ENCODE peak calls at places on chromosomes 2 and 18, in six cellular contexts. B is uterus; Q is dorsolateral prefrontal cortex; V is CD8-positive, alpha-beta T cell; U is IMR-90; G is cardiac muscle cell. H is an unnamed sample.

GRCh38 chr2:121095257-121096080 is 189.5 kb downstream of the TFCP2L1 start:
- DNase-seq in B (no peak), Q (peak), V (no peak), U (peak), G (peak), H (no peak)

GRCh38 chr2:144364988-144365738 is 154.8 kb downstream of the ZEB2 start:
- DNase-seq in B (no peak), Q (no peak), V (no peak), U (peak), G (no peak), H (no peak)

GRCh38 chr2:96869281-96869823 is 528 bp downstream of the SEMA4C start:
- DNase-seq in B (peak), Q (no peak), V (no peak), U (peak), G (peak), H (no peak)

GRCh38 chr2:236250286-236250685 is 13.9 kb downstream of the ASB18 start:
- DNase-seq in B (no peak), Q (no peak), V (no peak), U (no peak), G (no peak), H (no peak)

GRCh38 chr18:2846638-2847340 is at the start of gene EMILIN2:
- DNase-seq in B (peak), Q (no peak), V (peak), U (peak), G (peak), H (no peak)

GRCh38 chr2:241858206-241859016 is at the start of gene PDCD1:
- DNase-seq in B (peak), Q (no peak), V (peak), U (no peak), G (no peak), H (no peak)

GRCh38 chr2:91477731-91478672 is 2786.5 kb downstream of the RPIA start:
- DNase-seq in B (no peak), Q (peak), V (peak), U (no peak), G (peak), H (no peak)

GRCh38 chr2:71534786-71535185 is 81.4 kb downstream of the DYSF start:
- DNase-seq in B (no peak), Q (no peak), V (no peak), U (no peak), G (no peak), H (no peak)

GRCh38 chr18:74334242-74334893 is 18.7 kb downstream of the C18orf63 start:
- DNase-seq in B (no peak), Q (no peak), V (no peak), U (no peak), G (no peak), H (no peak)

GRCh38 chr2:195411219-195411687 is 245.8 kb upstream of the SLC39A10 start:
- DNase-seq in B (no peak), Q (no peak), V (no peak), U (peak), G (peak), H (no peak)

GRCh38 chr2:142875642-142876041 is 1.8 kb upstream of the KYNU start:
- DNase-seq in B (no peak), Q (no peak), V (no peak), U (peak), G (no peak), H (peak)

GRCh38 chr2:56239437-56239836 is 55.6 kb downstream of the CCDC85A start:
- DNase-seq in B (no peak), Q (no peak), V (no peak), U (peak), G (no peak), H (no peak)

GRCh38 chr18:26593365-26594320 is 45.3 kb upstream of the KCTD1 start:
- DNase-seq in B (no peak), Q (no peak), V (no peak), U (no peak), G (no peak), H (no peak)

GRCh38 chr2:200765139-200765951 is 46.4 kb upstream of the BZW1 start:
- DNase-seq in B (no peak), Q (no peak), V (no peak), U (peak), G (peak), H (peak)

GRCh38 chr2:230982126-230982525 is 13.8 kb upstream of the SPATA3 start:
- DNase-seq in B (no peak), Q (no peak), V (no peak), U (no peak), G (no peak), H (no peak)

GRCh38 chr2:51662187-51662586 is 630.3 kb upstream of the NRXN1 start:
- DNase-seq in B (no peak), Q (no peak), V (no peak), U (no peak), G (no peak), H (no peak)

DNA sequence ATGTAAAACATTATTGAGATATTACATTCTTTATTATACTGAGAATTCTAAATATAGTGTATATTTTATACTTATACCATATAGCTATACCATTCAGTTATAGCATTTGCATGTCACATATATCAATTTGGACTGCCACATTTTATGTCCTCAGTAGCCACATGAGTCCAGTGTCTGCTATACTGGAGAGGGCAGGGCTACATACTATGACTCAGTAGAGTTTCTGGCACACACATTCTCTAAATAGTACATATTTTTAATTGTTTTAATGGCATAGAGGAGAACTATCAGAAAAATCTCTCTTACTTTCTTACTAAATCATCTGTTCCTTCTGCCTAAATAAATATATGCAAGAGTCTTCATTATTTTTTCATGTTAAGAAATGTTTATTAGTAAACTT is 55.4 kb upstream of the COL5A2 start:
- DNase-seq in B (no peak), Q (no peak), V (no peak), U (peak), G (peak), H (no peak)
- H3K27ac ChIP-seq in B (no peak), Q (no peak), V (no peak), U (no peak), G (no peak), H (no peak)

GRCh38 chr2:10007440-10007839 is 35.9 kb upstream of the KLF11 start:
- DNase-seq in B (no peak), Q (no peak), V (no peak), U (peak), G (no peak), H (no peak)

GRCh38 chr2:10007921-10008808 is 35.2 kb upstream of the KLF11 start:
- DNase-seq in B (no peak), Q (no peak), V (no peak), U (no peak), G (no peak), H (no peak)

GRCh38 chr2:10008809-10009176 is 34.6 kb upstream of the KLF11 start:
- DNase-seq in B (no peak), Q (no peak), V (no peak), U (no peak), G (no peak), H (no peak)

GRCh38 chr2:10009271-10009810 is 34.0 kb upstream of the KLF11 start:
- DNase-seq in B (no peak), Q (no peak), V (no peak), U (no peak), G (no peak), H (no peak)

GRCh38 chr2:10009811-10010781 is 33.3 kb upstream of the KLF11 start:
- DNase-seq in B (peak), Q (no peak), V (no peak), U (peak), G (peak), H (no peak)
- H3K27ac ChIP-seq in B (peak), Q (no peak), V (no peak), U (peak), G (no peak), H (no peak)

GRCh38 chr2:188440849-188441248 is 149.2 kb downstream of the GULP1 start:
- DNase-seq in B (no peak), Q (no peak), V (no peak), U (no peak), G (no peak), H (no peak)

GRCh38 chr2:188443207-188443606 is 151.5 kb downstream of the GULP1 start:
- DNase-seq in B (no peak), Q (no peak), V (no peak), U (no peak), G (no peak), H (no peak)

GRCh38 chr2:188439986-188440385 is 148.3 kb downstream of the GULP1 start:
- DNase-seq in B (no peak), Q (no peak), V (no peak), U (no peak), G (no peak), H (no peak)

GRCh38 chr2:188441288-188441947 is 149.7 kb downstream of the GULP1 start:
- DNase-seq in B (no peak), Q (no peak), V (no peak), U (no peak), G (no peak), H (no peak)

DNA sequence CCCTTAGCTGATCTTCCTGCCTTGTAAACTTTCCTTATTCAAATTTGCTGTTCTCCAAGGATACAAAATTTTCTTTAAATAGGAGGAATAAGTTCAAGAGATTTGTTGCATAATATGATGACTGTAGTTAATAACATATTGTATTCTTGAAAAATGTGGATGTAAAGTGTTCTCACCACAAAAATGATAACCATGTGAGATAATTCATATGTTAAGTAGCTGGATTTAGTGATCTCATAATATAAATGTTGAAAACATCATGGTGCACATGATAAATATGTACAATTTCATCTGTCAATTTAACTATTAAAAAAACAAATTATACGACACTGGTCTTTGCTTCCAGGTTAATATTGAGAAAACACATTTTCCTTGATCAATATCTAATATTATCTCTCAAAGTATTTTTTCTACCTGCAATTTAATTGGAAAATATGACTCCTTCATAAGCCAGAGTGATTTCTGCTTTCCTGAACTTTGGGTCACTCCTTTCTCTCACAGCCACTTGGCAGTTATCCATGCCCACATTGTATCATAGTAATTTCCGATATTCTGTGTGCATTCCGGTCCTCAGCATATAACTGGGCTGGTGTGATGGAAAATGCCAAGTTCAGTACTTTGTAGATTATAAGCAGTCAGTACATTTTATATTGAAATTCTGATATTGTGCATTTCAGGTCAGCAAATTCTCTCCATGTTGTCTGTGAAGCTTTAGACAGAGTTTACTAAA is 152.6 kb downstream of the GULP1 start:
- DNase-seq in B (no peak), Q (no peak), V (no peak), U (peak), G (peak), H (no peak)
- H3K27ac ChIP-seq in B (no peak), Q (no peak), V (no peak), U (no peak), G (no peak), H (no peak)

DNA sequence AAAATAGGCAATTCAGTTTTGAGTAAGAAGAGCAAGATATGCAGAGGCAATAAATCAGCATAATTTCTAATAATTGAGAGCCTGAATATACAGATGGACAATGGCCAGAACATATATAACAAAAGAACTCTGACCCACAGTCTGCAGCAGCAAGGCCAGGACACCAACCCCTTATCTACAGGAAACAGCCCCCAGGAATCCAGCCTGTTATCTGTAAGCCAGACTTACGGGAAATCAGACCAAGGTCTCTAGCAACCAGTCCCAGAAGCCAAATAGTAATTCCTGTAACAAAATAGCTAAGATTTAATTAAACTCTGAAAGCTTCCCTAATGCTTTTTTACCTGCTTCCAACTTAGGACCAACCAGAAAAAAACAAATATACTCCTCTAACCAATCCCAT is 434.5 kb upstream of the GYPC start:
- DNase-seq in B (no peak), Q (no peak), V (no peak), U (no peak), G (peak), H (no peak)
- H3K27ac ChIP-seq in B (no peak), Q (no peak), V (no peak), U (no peak), G (no peak), H (no peak)

GRCh38 chr2:12287220-12287751 is 429.4 kb upstream of the TRIB2 start:
- DNase-seq in B (no peak), Q (no peak), V (no peak), U (no peak), G (peak), H (no peak)
- H3K27ac ChIP-seq in B (peak), Q (no peak), V (no peak), U (no peak), G (no peak), H (peak)

GRCh38 chr2:136117909-136118818 is at the start of gene CXCR4:
- DNase-seq in B (no peak), Q (peak), V (peak), U (peak), G (peak), H (no peak)
- H3K27ac ChIP-seq in B (peak), Q (no peak), V (peak), U (no peak), G (no peak), H (no peak)

H was measured in epithelial cell of prostate.